ENCODE peak calls at places on chromosomes 4 and X, in six cellular contexts. V is left kidney; N is kidney tubule cell; T is SK-N-SH; D is GM03348; L is stimulated activated CD4-positive, alpha-beta T cell treated with anti-CD3 and anti-CD28 coated beads, TNF-alpha, amount 100 ng/mL, for 4 hours. E is an unnamed sample.

GRCh38 chr4:72842323-72842722 is 227.2 kb downstream of the COX18 start:
- DNase-seq in V (no peak), N (peak; percentile 59), T (no peak), L (no peak), D (no peak), E (no peak)

GRCh38 chrX:79524642-79525041 is 157.5 kb upstream of the ITM2A start:
- DNase-seq in L (no peak), D (no peak), V (no peak), N (peak; percentile 30), T (no peak), E (no peak)

GRCh38 chr4:37689353-37689752 is 3.2 kb upstream of the RELL1 start:
- DNase-seq in D (peak; percentile 25), V (no peak), N (no peak), T (no peak), L (no peak), E (no peak)

GRCh38 chr4:153084939-153085630 is 119.2 kb upstream of the TRIM2 start:
- DNase-seq in V (peak; percentile 88), N (peak; percentile 79), L (peak; percentile 74), D (peak; percentile 85), T (peak; percentile 70), E (peak; percentile 69)

GRCh38 chr4:56655209-56655626 is 25.9 kb downstream of the HOPX start:
- DNase-seq in D (peak; percentile 38), T (peak; percentile 77), V (peak; percentile 86), N (peak; percentile 20), L (no peak), E (peak; percentile 49)

GRCh38 chrX:87526281-87526680 is 8.7 kb downstream of the KLHL4 start:
- DNase-seq in T (no peak), N (no peak), D (no peak), L (no peak), V (no peak), E (no peak)

GRCh38 chrX:115689931-115690330 is 129.0 kb downstream of the PLS3 start:
- DNase-seq in N (peak; percentile 1), L (no peak), D (peak; percentile 13), V (peak; percentile 1), T (no peak), E (no peak)

GRCh38 chrX:136525738-136526606 is 6.0 kb upstream of the VGLL1 start:
- DNase-seq in D (peak; percentile 67), L (no peak), N (peak; percentile 70), T (no peak), V (peak; percentile 4), E (peak; percentile 70)

GRCh38 chr4:183789657-183790056 is 115.5 kb upstream of the STOX2 start:
- DNase-seq in N (no peak), V (no peak), T (no peak), L (no peak), D (no peak), E (no peak)

GRCh38 chrX:33725556-33726232 is 406.4 kb downstream of the FAM47A start:
- DNase-seq in T (no peak), V (peak; percentile 80), N (peak; percentile 17), D (no peak), L (no peak), E (no peak)

GRCh38 chr4:112321768-112322684 is 24.9 kb downstream of the ALPK1 start:
- DNase-seq in T (peak; percentile 44), L (peak; percentile 73), N (peak; percentile 67), D (peak; percentile 69), V (peak; percentile 79), E (peak; percentile 45)

GRCh38 chrX:17376381-17377046 is 1.5 kb downstream of the NHS start:
- DNase-seq in V (peak; percentile 55), L (no peak), N (peak; percentile 61), D (peak; percentile 12), T (no peak), E (no peak)

GRCh38 chrX:72635930-72636329 is 63.3 kb upstream of the HDAC8 start:
- DNase-seq in N (no peak), L (no peak), T (no peak), V (no peak), D (no peak), E (no peak)

GRCh38 chr4:141413366-141413765 is 192.7 kb downstream of the ZNF330 start:
- DNase-seq in V (no peak), D (no peak), T (no peak), L (no peak), N (no peak), E (no peak)

GRCh38 chr4:146371812-146372211 is 149.9 kb downstream of the SLC10A7 start:
- DNase-seq in L (no peak), D (no peak), V (no peak), N (no peak), T (no peak), E (no peak)

GRCh38 chrX:20412871-20413486 is 146.3 kb upstream of the RPS6KA3 start:
- DNase-seq in N (no peak), D (no peak), L (no peak), T (no peak), V (no peak), E (peak; percentile 25)

GRCh38 chr4:75141162-75141561 is 208.2 kb downstream of the PARM1 start:
- DNase-seq in N (no peak), L (no peak), D (no peak), V (peak; percentile 18), T (no peak), E (no peak)

GRCh38 chr4:48899950-48900349 is 6.6 kb downstream of the OCIAD2 start:
- DNase-seq in V (peak; percentile 11), N (no peak), D (no peak), L (no peak), T (no peak), E (no peak)

GRCh38 chr4:74675673-74676279 is 118.5 kb downstream of the BTC start:
- DNase-seq in T (peak; percentile 10), L (no peak), D (peak; percentile 60), N (peak; percentile 77), V (peak; percentile 72), E (peak; percentile 62)